ENCODE peak calls at places on chromosomes 11 and 22, in four cellular contexts. F, E, S and Z are unnamed samples.

GRCh38 chr11:73521621-73522020 is 76.3 kb downstream of the FAM168A start:
- DNase-seq in F (peak), E (no peak), S (no peak), Z (no peak)

GRCh38 chr11:12599408-12600143 is 74.6 kb upstream of the TEAD1 start:
- DNase-seq in E (peak), S (peak), F (peak), Z (no peak)

GRCh38 chr11:88384678-88385015 is 47.1 kb upstream of the CTSC start:
- DNase-seq in E (no peak), F (peak), S (no peak), Z (no peak)

GRCh38 chr11:44700009-44700408 is 26.8 kb upstream of the TSPAN18 start:
- DNase-seq in E (no peak), F (no peak), S (no peak), Z (no peak)

GRCh38 chr11:69489031-69489745 is 7.7 kb downstream of the LINC01488 start:
- DNase-seq in E (no peak), S (peak), F (no peak), Z (no peak)

GRCh38 chr11:114340311-114341131 is 44.3 kb downstream of the NNMT start:
- DNase-seq in S (peak), F (peak), E (peak), Z (no peak)

GRCh38 chr11:70572974-70573260 is 174.6 kb downstream of the CTTN start:
- DNase-seq in E (no peak), S (no peak), F (no peak), Z (no peak)

GRCh38 chr11:35066783-35067476 is 72.0 kb upstream of the CD44 start:
- DNase-seq in E (no peak), S (no peak), F (peak), Z (no peak)

GRCh38 chr11:518463-519202 is 11.6 kb upstream of the RNH1 start:
- DNase-seq in F (peak), E (peak), S (peak), Z (peak)

GRCh38 chr11:70141490-70142014 is 61.5 kb upstream of the FADD start:
- DNase-seq in S (no peak), F (no peak), E (no peak), Z (no peak)

GRCh38 chr11:11292839-11293238 is 60.2 kb downstream of the CSNK2A3 start:
- DNase-seq in E (no peak), F (no peak), S (no peak), Z (no peak)

GRCh38 chr11:69934861-69935494 is 115.8 kb upstream of the FGF3 start:
- DNase-seq in S (peak), F (no peak), E (peak), Z (no peak)

GRCh38 chr11:72454791-72455190 is 20.5 kb upstream of the CLPB start:
- DNase-seq in E (peak), F (no peak), S (no peak), Z (no peak)

GRCh38 chr22:40322818-40323447 is 23.4 kb upstream of the ADSL start:
- DNase-seq in S (no peak), F (no peak), E (no peak), Z (no peak)

GRCh38 chr22:40326905-40327735 is 19.2 kb upstream of the ADSL start:
- DNase-seq in E (peak), F (no peak), S (no peak), Z (no peak)

GRCh38 chr22:40323681-40324083 is 22.6 kb upstream of the ADSL start:
- DNase-seq in F (no peak), S (no peak), E (no peak), Z (no peak)

GRCh38 chr22:40325315-40325714 is 21.0 kb upstream of the ADSL start:
- DNase-seq in E (no peak), S (no peak), F (peak), Z (no peak)

GRCh38 chr22:40324468-40325305 is 21.6 kb upstream of the ADSL start:
- DNase-seq in S (no peak), F (no peak), E (no peak), Z (no peak)
- TF ChIP-seq CTCF in S (no peak), F (no peak), E (no peak), Z (no peak)

GRCh38 chr22:50578776-50579310 is 616 bp upstream of the CPT1B start:
- DNase-seq in E (no peak), F (no peak), S (no peak), Z (no peak)
- H3K4me3 ChIP-seq in E (peak), F (no peak), S (no peak), Z (no peak)

DNA sequence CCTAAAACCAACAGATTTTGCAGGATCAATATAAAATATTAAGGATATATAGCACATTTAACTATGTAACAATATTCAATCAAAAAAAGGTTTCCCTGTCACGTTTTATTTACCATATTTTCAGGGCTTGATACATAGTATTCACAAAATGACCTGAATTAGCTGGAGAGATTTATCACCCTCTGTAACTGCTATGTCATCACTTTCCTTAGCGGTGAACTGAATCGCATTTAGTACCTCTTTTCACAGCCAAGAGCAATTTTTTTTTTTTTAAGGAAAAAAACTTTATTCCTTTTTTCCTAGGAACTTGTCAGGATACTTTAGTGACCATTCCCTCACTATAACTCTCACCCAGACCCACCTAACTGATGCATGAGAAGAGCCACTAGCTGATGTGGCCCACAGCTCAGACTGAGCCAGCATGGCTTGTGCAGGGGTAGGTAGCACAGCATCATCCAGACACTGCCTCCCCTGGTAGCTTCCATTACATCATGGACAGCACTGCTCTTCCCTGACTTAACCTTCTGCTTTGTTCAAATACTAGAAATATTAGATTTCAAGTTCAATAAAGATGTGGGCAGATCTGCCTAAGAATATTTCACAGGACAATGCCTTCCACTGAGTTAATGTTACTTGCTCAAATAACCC is 17.0 kb upstream of the GPR83 start:
- DNase-seq in F (no peak), S (no peak), E (no peak), Z (no peak)
- TF ChIP-seq CTCF in F (no peak), S (no peak), E (peak), Z (no peak)

DNA sequence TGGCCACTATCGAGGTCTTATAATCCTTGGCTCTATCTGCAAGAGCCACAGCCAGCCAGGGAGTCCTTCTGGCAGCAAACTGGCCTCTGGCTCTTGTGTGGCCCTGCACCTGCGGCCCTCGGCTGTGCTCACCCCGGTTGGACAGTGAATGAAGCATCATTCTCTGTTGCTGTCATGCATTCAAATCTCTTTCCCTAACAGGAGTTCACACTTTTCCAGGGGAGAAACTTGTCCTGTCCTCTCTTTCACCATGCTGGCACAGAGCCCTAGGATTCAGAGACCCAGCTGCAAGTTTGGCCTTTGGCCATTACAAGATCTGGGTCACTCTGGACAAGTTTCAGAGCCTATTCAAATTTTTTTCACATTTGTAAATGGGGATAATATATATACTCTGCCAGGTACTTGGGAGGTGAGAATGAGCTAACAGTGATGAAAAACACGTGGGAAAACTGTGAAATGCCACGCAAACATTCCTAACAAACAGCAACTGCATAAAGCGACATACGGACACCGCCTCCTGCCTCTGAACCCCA is 34.2 kb downstream of the TMEM184B start:
- DNase-seq in S (no peak), F (no peak), E (no peak), Z (no peak)
- H3K4me3 ChIP-seq in S (no peak), F (no peak), E (no peak), Z (no peak)

GRCh38 chr11:76863196-76863777 is 2.6 kb downstream of the ACER3 start:
- DNase-seq in F (no peak), S (no peak), E (no peak), Z (no peak)

GRCh38 chr11:76861490-76861953 is 804 bp downstream of the ACER3 start:
- DNase-seq in S (no peak), F (no peak), E (peak), Z (no peak)

GRCh38 chr11:76859708-76860233 is 947 bp upstream of the ACER3 start:
- DNase-seq in S (no peak), E (peak), F (no peak), Z (no peak)

GRCh38 chr11:76857776-76858461 is 2.8 kb upstream of the ACER3 start:
- DNase-seq in E (no peak), F (peak), S (no peak), Z (no peak)

GRCh38 chr11:76860539-76861475 is at the start of gene ACER3:
- DNase-seq in E (peak), F (peak), S (peak), Z (peak)
- TF ChIP-seq CTCF in E (peak), F (no peak), S (no peak), Z (peak)